ENCODE peak calls at places on chromosome 20, in four cellular contexts. One of them, this sample, is unnamed. For H3K4me1, the result is how much of the 10 kb centered on the place peaks cover.

GRCh38 chr20:53654932-53655674 is 61.5 kb upstream of the ZNF217 start:
- DNase-seq in uterus: no peak
- DNase-seq in sigmoid colon: no peak
- DNase-seq in stomach: peak
- DNase-seq in this sample: no peak

GRCh38 chr20:58116505-58116904 is 111.9 kb downstream of the ANKRD60 start:
- DNase-seq in uterus: no peak
- DNase-seq in sigmoid colon: no peak
- DNase-seq in stomach: no peak
- DNase-seq in this sample: no peak

GRCh38 chr20:38894091-38894847 is 31.9 kb upstream of the FAM83D start:
- DNase-seq in sigmoid colon: no peak
- DNase-seq in uterus: no peak
- DNase-seq in stomach: no peak
- DNase-seq in this sample: no peak

GRCh38 chr20:62978559-62978938 is 26.0 kb downstream of the SLC17A9 start:
- DNase-seq in uterus: no peak
- DNase-seq in stomach: no peak
- DNase-seq in sigmoid colon: no peak
- DNase-seq in this sample: no peak

GRCh38 chr20:38892091-38892981 is 33.9 kb upstream of the FAM83D start:
- DNase-seq in stomach: no peak
- DNase-seq in sigmoid colon: no peak
- DNase-seq in uterus: no peak
- DNase-seq in this sample: no peak

GRCh38 chr20:7859371-7859802 is 80.9 kb downstream of the HAO1 start:
- DNase-seq in sigmoid colon: no peak
- DNase-seq in stomach: no peak
- DNase-seq in uterus: no peak
- DNase-seq in this sample: peak

GRCh38 chr20:42634096-42634495 is 555.6 kb downstream of the PTPRT start:
- DNase-seq in uterus: no peak
- DNase-seq in sigmoid colon: no peak
- DNase-seq in stomach: no peak
- DNase-seq in this sample: no peak

GRCh38 chr20:35359335-35359997 is 52.3 kb downstream of the UQCC1 start:
- DNase-seq in stomach: no peak
- DNase-seq in sigmoid colon: no peak
- DNase-seq in uterus: no peak
- DNase-seq in this sample: no peak

GRCh38 chr20:4883546-4883945 is 117.8 kb downstream of the SLC23A2 start:
- DNase-seq in stomach: no peak
- DNase-seq in uterus: no peak
- DNase-seq in sigmoid colon: no peak
- DNase-seq in this sample: no peak

GRCh38 chr20:8150591-8150990 is 18.5 kb downstream of the PLCB1 start:
- DNase-seq in sigmoid colon: no peak
- DNase-seq in uterus: no peak
- DNase-seq in stomach: no peak
- DNase-seq in this sample: no peak

DNA sequence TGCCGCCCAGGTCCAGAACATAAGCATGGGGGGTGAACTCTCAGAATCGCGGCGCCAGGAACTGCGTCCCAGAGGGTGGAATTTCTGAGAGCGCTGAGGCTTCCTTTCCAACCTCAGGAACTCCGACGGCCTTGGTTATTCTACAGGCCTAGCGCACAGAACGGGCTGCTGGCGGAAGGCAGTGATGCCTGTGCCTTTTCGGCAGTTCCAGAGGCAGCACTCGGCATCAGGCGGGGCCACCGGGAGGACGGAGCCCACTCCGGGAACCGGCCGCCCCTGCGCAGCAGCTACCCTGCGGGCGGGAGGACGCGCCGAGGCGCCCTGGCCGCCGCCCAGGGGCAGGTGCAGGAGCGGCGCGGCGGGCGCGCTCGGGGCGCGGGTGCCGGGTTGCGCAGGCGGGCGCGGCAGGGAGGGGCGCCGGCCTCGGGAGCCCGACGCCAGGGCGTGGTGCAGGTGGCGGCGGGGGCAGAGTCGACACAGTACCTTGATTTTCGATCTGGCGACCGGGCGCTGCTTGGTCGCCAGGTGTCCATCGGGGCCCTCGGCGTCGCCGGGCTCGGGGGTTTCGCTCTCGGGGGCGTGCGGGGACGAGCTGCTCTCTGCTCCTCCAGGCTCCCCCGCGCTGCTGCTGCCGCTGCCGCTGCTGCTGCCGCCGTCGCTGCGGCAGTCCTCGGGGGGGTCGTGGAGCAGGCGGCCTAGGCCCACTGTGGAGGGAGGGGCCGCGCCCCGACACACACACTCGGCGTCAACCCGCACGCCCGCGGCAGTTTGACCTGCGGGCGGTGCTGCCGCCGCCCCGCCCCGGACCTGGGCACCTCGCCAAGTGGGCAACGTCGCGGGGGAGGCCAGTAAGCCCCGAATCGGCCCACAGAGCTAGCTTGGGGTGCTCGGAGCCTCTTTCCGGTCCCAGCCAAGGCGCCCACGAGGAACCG is 1.3 kb downstream of the OVOL2 start:
- DNase-seq in stomach: peak
- DNase-seq in uterus: no peak
- DNase-seq in sigmoid colon: no peak
- DNase-seq in this sample: peak
- TF ChIP-seq POLR2A in stomach: no peak
- TF ChIP-seq POLR2A in uterus: no peak
- TF ChIP-seq POLR2A in sigmoid colon: no peak
- TF ChIP-seq POLR2A in this sample: peak

DNA sequence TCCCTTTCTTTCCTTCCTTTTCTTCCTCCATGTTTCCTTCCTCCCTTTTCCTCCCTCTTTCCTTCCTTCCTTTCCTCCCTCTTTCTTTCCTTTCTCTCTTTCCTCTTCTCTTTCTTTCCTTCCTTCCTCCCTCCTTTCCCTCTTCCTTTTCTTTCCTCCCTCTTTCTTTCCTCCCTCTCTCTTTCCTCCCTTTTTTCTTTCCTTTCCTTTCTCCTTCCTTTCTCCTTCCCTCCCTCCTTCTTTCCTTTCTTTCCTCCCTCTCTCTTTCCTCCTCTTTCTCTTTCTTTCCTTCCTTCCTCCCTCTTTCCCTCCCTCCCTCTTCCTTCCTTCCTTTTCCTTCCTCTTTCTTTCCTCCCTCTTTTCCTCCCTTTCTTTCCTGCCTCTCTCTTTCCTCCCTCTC is 86.3 kb upstream of the FERMT1 start:
- DNase-seq in stomach: no peak
- DNase-seq in sigmoid colon: no peak
- DNase-seq in uterus: no peak
- DNase-seq in this sample: no peak
- H3K4me1 ChIP-seq in stomach: under half
- H3K4me1 ChIP-seq in sigmoid colon: under half
- H3K4me1 ChIP-seq in uterus: under half
- H3K4me1 ChIP-seq in this sample: under half

GRCh38 chr20:692044-692443 is 16.4 kb upstream of the SCRT2 start:
- DNase-seq in stomach: no peak
- DNase-seq in sigmoid colon: no peak
- DNase-seq in uterus: no peak
- DNase-seq in this sample: no peak

GRCh38 chr20:689947-690346 is 14.3 kb upstream of the SCRT2 start:
- DNase-seq in stomach: no peak
- DNase-seq in sigmoid colon: no peak
- DNase-seq in uterus: no peak
- DNase-seq in this sample: no peak

GRCh38 chr20:689348-689747 is 13.7 kb upstream of the SCRT2 start:
- DNase-seq in stomach: no peak
- DNase-seq in sigmoid colon: peak
- DNase-seq in uterus: no peak
- DNase-seq in this sample: no peak

GRCh38 chr20:687468-688203 is 12.0 kb upstream of the SCRT2 start:
- DNase-seq in sigmoid colon: no peak
- DNase-seq in uterus: no peak
- DNase-seq in stomach: no peak
- DNase-seq in this sample: no peak

GRCh38 chr20:688809-689208 is 13.2 kb upstream of the SCRT2 start:
- DNase-seq in sigmoid colon: no peak
- DNase-seq in uterus: no peak
- DNase-seq in stomach: no peak
- DNase-seq in this sample: no peak
- TF ChIP-seq CTCF in sigmoid colon: no peak
- TF ChIP-seq CTCF in uterus: no peak
- TF ChIP-seq CTCF in stomach: no peak
- TF ChIP-seq CTCF in this sample: no peak

GRCh38 chr20:48584391-48585249 is 243.2 kb downstream of the PREX1 start:
- DNase-seq in uterus: no peak
- DNase-seq in sigmoid colon: peak
- DNase-seq in stomach: peak
- DNase-seq in this sample: peak

GRCh38 chr20:48582361-48582991 is 245.3 kb downstream of the PREX1 start:
- DNase-seq in sigmoid colon: peak
- DNase-seq in uterus: no peak
- DNase-seq in stomach: no peak
- DNase-seq in this sample: no peak

GRCh38 chr20:48581167-48581566 is 246.6 kb downstream of the PREX1 start:
- DNase-seq in uterus: no peak
- DNase-seq in stomach: no peak
- DNase-seq in sigmoid colon: peak
- DNase-seq in this sample: no peak

GRCh38 chr20:48583801-48584200 is 244.0 kb downstream of the PREX1 start:
- DNase-seq in uterus: no peak
- DNase-seq in sigmoid colon: peak
- DNase-seq in stomach: no peak
- DNase-seq in this sample: no peak

DNA sequence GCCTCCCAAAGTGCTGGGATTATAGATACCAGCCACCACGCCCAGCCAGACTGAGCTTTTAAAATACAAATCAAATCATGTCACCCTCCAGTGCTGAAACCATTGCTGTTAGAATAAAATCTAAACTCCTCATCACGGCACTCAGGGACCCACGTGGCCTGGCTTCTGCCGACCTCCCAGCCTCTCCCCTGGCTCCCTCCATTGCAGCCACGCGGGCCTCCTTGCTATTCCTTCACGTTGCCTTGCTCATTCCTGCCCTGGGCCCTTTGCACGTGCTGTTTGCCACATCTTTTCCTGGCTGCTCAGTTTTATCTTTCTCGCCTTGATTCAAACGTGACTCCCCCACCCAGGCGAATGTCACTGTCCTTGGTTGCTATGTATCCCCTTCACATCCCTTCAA is 244.6 kb downstream of the PREX1 start:
- DNase-seq in uterus: no peak
- DNase-seq in stomach: no peak
- DNase-seq in sigmoid colon: peak
- DNase-seq in this sample: no peak
- TF ChIP-seq POLR2A in uterus: no peak
- TF ChIP-seq POLR2A in stomach: no peak
- TF ChIP-seq POLR2A in sigmoid colon: no peak
- TF ChIP-seq POLR2A in this sample: no peak

GRCh38 chr20:51438136-51438535 is 104.4 kb downstream of the NFATC2 start:
- DNase-seq in sigmoid colon: no peak
- DNase-seq in stomach: no peak
- DNase-seq in uterus: no peak
- DNase-seq in this sample: no peak
- H3K4me1 ChIP-seq in sigmoid colon: under half
- H3K4me1 ChIP-seq in stomach: under half
- H3K4me1 ChIP-seq in uterus: under half
- H3K4me1 ChIP-seq in this sample: under half

DNA sequence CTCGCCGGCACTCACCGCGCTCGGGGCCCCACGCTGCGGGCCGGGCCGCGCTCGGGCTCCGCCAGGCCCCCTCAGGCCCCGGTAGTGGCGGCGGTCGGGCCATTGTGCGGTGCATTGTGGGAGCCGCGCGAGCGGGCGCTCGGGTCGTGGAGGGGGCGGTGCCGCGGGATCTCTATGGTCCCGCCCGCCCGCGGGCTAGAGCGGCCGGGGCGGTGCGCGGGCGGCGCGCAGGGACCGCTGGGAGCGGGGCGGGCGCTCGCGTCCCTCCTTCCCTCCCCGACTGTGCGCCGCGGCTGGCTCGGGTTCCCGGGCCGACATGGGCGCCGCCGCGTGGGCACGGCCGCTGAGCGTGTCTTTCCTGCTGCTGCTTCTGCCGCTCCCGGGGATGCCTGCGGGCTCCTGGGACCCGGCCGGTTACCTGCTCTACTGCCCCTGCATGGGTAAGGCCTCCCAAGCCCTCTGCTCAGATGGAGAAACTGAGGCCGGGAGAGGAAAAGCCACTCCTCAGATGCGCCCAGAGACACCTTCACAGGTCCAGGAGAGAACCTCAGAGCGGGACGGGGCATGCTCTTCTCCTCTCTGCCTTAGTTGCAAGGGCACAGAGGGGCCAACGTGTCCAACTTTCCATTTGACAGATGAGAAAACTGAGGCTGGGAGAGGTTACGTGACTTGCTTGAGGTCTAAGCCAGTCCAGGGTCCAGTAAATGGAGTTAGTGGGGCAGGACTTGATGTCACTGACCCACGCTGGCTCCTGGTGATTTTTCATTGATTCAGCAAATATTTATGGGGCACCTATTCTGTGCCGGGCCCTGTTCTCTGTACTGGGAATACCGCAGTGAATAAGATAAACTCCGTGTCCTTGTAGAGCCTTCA is at the start of the genes PLAGL2 and POFUT1:
- DNase-seq in sigmoid colon: peak
- DNase-seq in stomach: peak
- DNase-seq in uterus: peak
- DNase-seq in this sample: peak
- TF ChIP-seq CTCF in sigmoid colon: no peak
- TF ChIP-seq CTCF in stomach: no peak
- TF ChIP-seq CTCF in uterus: peak
- TF ChIP-seq CTCF in this sample: no peak

GRCh38 chr20:20012517-20012916 is 4.6 kb upstream of the NAA20 start:
- DNase-seq in sigmoid colon: no peak
- DNase-seq in uterus: no peak
- DNase-seq in stomach: no peak
- DNase-seq in this sample: no peak

GRCh38 chr20:20005381-20005780 is 11.8 kb upstream of the NAA20 start:
- DNase-seq in stomach: no peak
- DNase-seq in uterus: no peak
- DNase-seq in sigmoid colon: no peak
- DNase-seq in this sample: peak

GRCh38 chr20:20009784-20010253 is 7.3 kb upstream of the NAA20 start:
- DNase-seq in uterus: no peak
- DNase-seq in sigmoid colon: no peak
- DNase-seq in stomach: no peak
- DNase-seq in this sample: no peak

GRCh38 chr20:20014659-20015058 is 2.5 kb upstream of the NAA20 start:
- DNase-seq in stomach: no peak
- DNase-seq in uterus: no peak
- DNase-seq in sigmoid colon: no peak
- DNase-seq in this sample: no peak

GRCh38 chr20:20010639-20011500 is 6.3 kb upstream of the NAA20 start:
- DNase-seq in stomach: no peak
- DNase-seq in uterus: no peak
- DNase-seq in sigmoid colon: no peak
- DNase-seq in this sample: no peak
- TF ChIP-seq POLR2A in stomach: no peak
- TF ChIP-seq POLR2A in uterus: no peak
- TF ChIP-seq POLR2A in sigmoid colon: no peak
- TF ChIP-seq POLR2A in this sample: no peak